ENCODE peak calls at places on chromosomes 2 and 18, in nine cellular contexts. One of them, this sample, is unnamed.

GRCh38 chr2:72989770-72990556 is 72.6 kb downstream of the EMX1 start:
- DNase-seq in neural crest cell: no peak
- DNase-seq in Daoy: no peak
- DNase-seq in RCC 7860: no peak
- DNase-seq in SW480: no peak
- DNase-seq in CD4-positive, alpha-beta T cell: no peak
- DNase-seq in H54: no peak
- DNase-seq in type B pancreatic cell: no peak
- DNase-seq in NCI-H510A: no peak
- DNase-seq in this sample: no peak

GRCh38 chr2:212531499-212531898 is 7.1 kb downstream of the ERBB4 start:
- DNase-seq in Daoy: no peak
- DNase-seq in NCI-H510A: no peak
- DNase-seq in SW480: no peak
- DNase-seq in RCC 7860: no peak
- DNase-seq in type B pancreatic cell: no peak
- DNase-seq in H54: no peak
- DNase-seq in CD4-positive, alpha-beta T cell: no peak
- DNase-seq in neural crest cell: no peak
- DNase-seq in this sample: no peak

GRCh38 chr2:196434217-196434616 is 205.3 kb upstream of the CCDC150 start:
- DNase-seq in SW480: no peak
- DNase-seq in neural crest cell: no peak
- DNase-seq in type B pancreatic cell: no peak
- DNase-seq in Daoy: no peak
- DNase-seq in H54: no peak
- DNase-seq in NCI-H510A: no peak
- DNase-seq in CD4-positive, alpha-beta T cell: no peak
- DNase-seq in RCC 7860: no peak
- DNase-seq in this sample: no peak

GRCh38 chr2:183037660-183038340 is 457 bp downstream of the NCKAP1 start:
- DNase-seq in neural crest cell: peak
- DNase-seq in SW480: peak
- DNase-seq in CD4-positive, alpha-beta T cell: peak
- DNase-seq in NCI-H510A: peak
- DNase-seq in RCC 7860: no peak
- DNase-seq in H54: peak
- DNase-seq in Daoy: peak
- DNase-seq in type B pancreatic cell: no peak
- DNase-seq in this sample: no peak

GRCh38 chr18:23588836-23589560 is 2.7 kb upstream of the NPC1 start:
- DNase-seq in neural crest cell: no peak
- DNase-seq in NCI-H510A: no peak
- DNase-seq in Daoy: no peak
- DNase-seq in RCC 7860: peak
- DNase-seq in CD4-positive, alpha-beta T cell: no peak
- DNase-seq in SW480: peak
- DNase-seq in type B pancreatic cell: no peak
- DNase-seq in H54: peak
- DNase-seq in this sample: peak

GRCh38 chr2:26016012-26016742 is 17.7 kb upstream of the RAB10 start:
- DNase-seq in H54: no peak
- DNase-seq in type B pancreatic cell: no peak
- DNase-seq in CD4-positive, alpha-beta T cell: no peak
- DNase-seq in RCC 7860: no peak
- DNase-seq in neural crest cell: no peak
- DNase-seq in SW480: no peak
- DNase-seq in Daoy: no peak
- DNase-seq in NCI-H510A: no peak
- DNase-seq in this sample: no peak

GRCh38 chr2:213188971-213189899 is 37.8 kb upstream of the IKZF2 start:
- DNase-seq in type B pancreatic cell: no peak
- DNase-seq in SW480: no peak
- DNase-seq in neural crest cell: peak
- DNase-seq in H54: no peak
- DNase-seq in RCC 7860: no peak
- DNase-seq in CD4-positive, alpha-beta T cell: no peak
- DNase-seq in NCI-H510A: no peak
- DNase-seq in Daoy: no peak
- DNase-seq in this sample: no peak

GRCh38 chr2:177894546-177894945 is 178.0 kb downstream of the PDE11A start:
- DNase-seq in Daoy: no peak
- DNase-seq in neural crest cell: no peak
- DNase-seq in SW480: no peak
- DNase-seq in CD4-positive, alpha-beta T cell: no peak
- DNase-seq in RCC 7860: no peak
- DNase-seq in NCI-H510A: no peak
- DNase-seq in H54: no peak
- DNase-seq in type B pancreatic cell: no peak
- DNase-seq in this sample: no peak

GRCh38 chr2:120575966-120576365 is 159.7 kb upstream of the GLI2 start:
- DNase-seq in CD4-positive, alpha-beta T cell: no peak
- DNase-seq in neural crest cell: no peak
- DNase-seq in NCI-H510A: no peak
- DNase-seq in H54: no peak
- DNase-seq in SW480: no peak
- DNase-seq in Daoy: no peak
- DNase-seq in RCC 7860: no peak
- DNase-seq in type B pancreatic cell: no peak
- DNase-seq in this sample: no peak

GRCh38 chr2:221042926-221043325 is 529.2 kb downstream of the EPHA4 start:
- DNase-seq in type B pancreatic cell: no peak
- DNase-seq in RCC 7860: no peak
- DNase-seq in neural crest cell: no peak
- DNase-seq in NCI-H510A: no peak
- DNase-seq in Daoy: peak
- DNase-seq in H54: no peak
- DNase-seq in CD4-positive, alpha-beta T cell: no peak
- DNase-seq in SW480: no peak
- DNase-seq in this sample: peak

GRCh38 chr2:178194600-178195389 is 483 bp downstream of the OSBPL6 start:
- DNase-seq in neural crest cell: peak
- DNase-seq in CD4-positive, alpha-beta T cell: no peak
- DNase-seq in Daoy: peak
- DNase-seq in type B pancreatic cell: peak
- DNase-seq in NCI-H510A: peak
- DNase-seq in SW480: peak
- DNase-seq in H54: peak
- DNase-seq in RCC 7860: peak
- DNase-seq in this sample: peak

GRCh38 chr2:106701134-106701994 is 184.6 kb downstream of the ST6GAL2 start:
- DNase-seq in H54: no peak
- DNase-seq in CD4-positive, alpha-beta T cell: no peak
- DNase-seq in RCC 7860: no peak
- DNase-seq in Daoy: no peak
- DNase-seq in neural crest cell: no peak
- DNase-seq in NCI-H510A: no peak
- DNase-seq in SW480: no peak
- DNase-seq in type B pancreatic cell: no peak
- DNase-seq in this sample: no peak

GRCh38 chr2:158600155-158600802 is 143.5 kb downstream of the PKP4 start:
- DNase-seq in NCI-H510A: no peak
- DNase-seq in Daoy: peak
- DNase-seq in type B pancreatic cell: no peak
- DNase-seq in SW480: no peak
- DNase-seq in neural crest cell: no peak
- DNase-seq in RCC 7860: peak
- DNase-seq in H54: peak
- DNase-seq in CD4-positive, alpha-beta T cell: no peak
- DNase-seq in this sample: peak

GRCh38 chr18:49886891-49887764 is 73.8 kb upstream of the ACAA2 start:
- DNase-seq in NCI-H510A: no peak
- DNase-seq in type B pancreatic cell: no peak
- DNase-seq in CD4-positive, alpha-beta T cell: no peak
- DNase-seq in RCC 7860: no peak
- DNase-seq in neural crest cell: no peak
- DNase-seq in SW480: no peak
- DNase-seq in H54: no peak
- DNase-seq in Daoy: peak
- DNase-seq in this sample: peak

GRCh38 chr2:65471409-65471808 is 39.0 kb upstream of the SPRED2 start:
- DNase-seq in NCI-H510A: no peak
- DNase-seq in H54: no peak
- DNase-seq in neural crest cell: no peak
- DNase-seq in RCC 7860: no peak
- DNase-seq in Daoy: no peak
- DNase-seq in SW480: no peak
- DNase-seq in CD4-positive, alpha-beta T cell: no peak
- DNase-seq in type B pancreatic cell: no peak
- DNase-seq in this sample: no peak

GRCh38 chr2:16553222-16553621 is 112.4 kb downstream of the CYRIA start:
- DNase-seq in RCC 7860: no peak
- DNase-seq in Daoy: peak
- DNase-seq in H54: peak
- DNase-seq in neural crest cell: peak
- DNase-seq in NCI-H510A: no peak
- DNase-seq in type B pancreatic cell: no peak
- DNase-seq in SW480: peak
- DNase-seq in CD4-positive, alpha-beta T cell: no peak
- DNase-seq in this sample: peak

GRCh38 chr2:111188681-111189080 is 68.0 kb downstream of the BCL2L11 start:
- DNase-seq in SW480: no peak
- DNase-seq in Daoy: no peak
- DNase-seq in neural crest cell: no peak
- DNase-seq in type B pancreatic cell: no peak
- DNase-seq in RCC 7860: no peak
- DNase-seq in CD4-positive, alpha-beta T cell: no peak
- DNase-seq in H54: no peak
- DNase-seq in NCI-H510A: no peak
- DNase-seq in this sample: no peak

GRCh38 chr2:225431387-225431786 is 31.9 kb downstream of the NYAP2 start:
- DNase-seq in CD4-positive, alpha-beta T cell: no peak
- DNase-seq in SW480: no peak
- DNase-seq in RCC 7860: no peak
- DNase-seq in Daoy: no peak
- DNase-seq in NCI-H510A: no peak
- DNase-seq in H54: no peak
- DNase-seq in type B pancreatic cell: no peak
- DNase-seq in neural crest cell: no peak
- DNase-seq in this sample: no peak

GRCh38 chr2:73156539-73157124 is 43.9 kb upstream of the RAB11FIP5 start:
- DNase-seq in CD4-positive, alpha-beta T cell: peak
- DNase-seq in neural crest cell: peak
- DNase-seq in H54: peak
- DNase-seq in NCI-H510A: peak
- DNase-seq in SW480: peak
- DNase-seq in type B pancreatic cell: no peak
- DNase-seq in RCC 7860: peak
- DNase-seq in Daoy: peak
- DNase-seq in this sample: peak

GRCh38 chr2:241272722-241273551 is 42.5 kb downstream of the HDLBP start:
- DNase-seq in type B pancreatic cell: peak
- DNase-seq in H54: peak
- DNase-seq in NCI-H510A: no peak
- DNase-seq in SW480: peak
- DNase-seq in RCC 7860: peak
- DNase-seq in Daoy: peak
- DNase-seq in neural crest cell: peak
- DNase-seq in CD4-positive, alpha-beta T cell: no peak
- DNase-seq in this sample: no peak

GRCh38 chr18:1965541-1965940 is 605.8 kb downstream of the METTL4 start:
- DNase-seq in H54: no peak
- DNase-seq in Daoy: no peak
- DNase-seq in SW480: no peak
- DNase-seq in neural crest cell: no peak
- DNase-seq in RCC 7860: no peak
- DNase-seq in CD4-positive, alpha-beta T cell: no peak
- DNase-seq in type B pancreatic cell: no peak
- DNase-seq in NCI-H510A: no peak
- DNase-seq in this sample: no peak

GRCh38 chr2:158495175-158495574 is 38.4 kb downstream of the PKP4 start:
- DNase-seq in H54: no peak
- DNase-seq in CD4-positive, alpha-beta T cell: no peak
- DNase-seq in RCC 7860: no peak
- DNase-seq in NCI-H510A: no peak
- DNase-seq in SW480: no peak
- DNase-seq in Daoy: no peak
- DNase-seq in type B pancreatic cell: no peak
- DNase-seq in neural crest cell: no peak
- DNase-seq in this sample: no peak

GRCh38 chr2:169285528-169285927 is 76.8 kb downstream of the LRP2 start:
- DNase-seq in H54: no peak
- DNase-seq in CD4-positive, alpha-beta T cell: no peak
- DNase-seq in Daoy: no peak
- DNase-seq in NCI-H510A: no peak
- DNase-seq in SW480: no peak
- DNase-seq in type B pancreatic cell: no peak
- DNase-seq in neural crest cell: no peak
- DNase-seq in RCC 7860: no peak
- DNase-seq in this sample: no peak

GRCh38 chr2:128365217-128365905 is 46.7 kb upstream of the HS6ST1 start:
- DNase-seq in RCC 7860: no peak
- DNase-seq in neural crest cell: no peak
- DNase-seq in NCI-H510A: no peak
- DNase-seq in SW480: no peak
- DNase-seq in Daoy: no peak
- DNase-seq in CD4-positive, alpha-beta T cell: no peak
- DNase-seq in type B pancreatic cell: no peak
- DNase-seq in H54: no peak
- DNase-seq in this sample: no peak